ENCODE peak calls at places on chromosomes 11 and 22, in seven cellular contexts. P is gastrocnemius medialis; H is tibial artery; J is CD4-positive, CD25-positive, alpha-beta regulatory T cell; E is Peyer's patch; G is body of pancreas; B is thoracic aorta. M is an unnamed sample. For H3K4me1, the result is how much of the 10 kb centered on the place peaks cover.

GRCh38 chr11:1270476-1270875 is 39.0 kb downstream of the TOLLIP start:
- DNase-seq in H (no peak), B (no peak), E (no peak), G (no peak), J (no peak), P (no peak), M (no peak)

GRCh38 chr11:67442504-67443398 is 525 bp downstream of the CORO1B start:
- DNase-seq in J (no peak), P (no peak), H (no peak), B (no peak), G (no peak), E (no peak), M (no peak)

GRCh38 chr22:39999144-39999757 is 4.5 kb downstream of the FAM83F start:
- DNase-seq in B (no peak), E (peak), H (no peak), J (no peak), P (no peak), G (peak), M (no peak)

GRCh38 chr11:57321388-57321995 is 3.3 kb downstream of the TNKS1BP1 start:
- DNase-seq in G (peak), H (no peak), J (no peak), P (no peak), B (no peak), E (no peak), M (no peak)

GRCh38 chr11:32151036-32151435 is 60.2 kb downstream of the RCN1 start:
- DNase-seq in G (no peak), B (no peak), P (no peak), H (no peak), E (no peak), J (no peak), M (no peak)

GRCh38 chr11:85665756-85666155 is 827 bp upstream of the CREBZF start:
- DNase-seq in B (no peak), E (no peak), J (no peak), G (no peak), H (no peak), P (no peak), M (no peak)

GRCh38 chr22:24429411-24430365 is 2.3 kb downstream of the ADORA2A start:
- DNase-seq in G (peak), H (no peak), P (no peak), J (peak), B (no peak), E (peak), M (peak)

GRCh38 chr11:130999992-131000770 is 83.9 kb upstream of the SNX19 start:
- DNase-seq in P (no peak), G (no peak), B (no peak), J (no peak), H (no peak), E (no peak), M (no peak)

GRCh38 chr11:121106812-121107211 is 5.8 kb downstream of the TECTA start:
- DNase-seq in P (no peak), B (no peak), G (no peak), H (no peak), E (no peak), J (no peak), M (no peak)

GRCh38 chr11:20154381-20154780 is 5.9 kb downstream of the DBX1 start:
- DNase-seq in B (no peak), E (no peak), P (no peak), G (no peak), H (no peak), J (no peak), M (no peak)

GRCh38 chr11:16356057-16356750 is at the start of gene SOX6:
- DNase-seq in B (no peak), G (peak), E (no peak), J (no peak), H (no peak), P (no peak), M (no peak)

GRCh38 chr11:66360406-66361073 is 11.0 kb downstream of the SLC29A2 start:
- DNase-seq in B (no peak), E (no peak), J (no peak), H (no peak), P (no peak), G (no peak), M (no peak)

GRCh38 chr22:37430941-37431340 is 3.7 kb upstream of the ELFN2 start:
- DNase-seq in E (no peak), G (no peak), H (no peak), P (no peak), B (no peak), J (no peak), M (no peak)

GRCh38 chr22:45731041-45731797 is 59.6 kb downstream of the ATXN10 start:
- DNase-seq in H (no peak), B (no peak), G (no peak), E (no peak), J (no peak), P (no peak), M (no peak)

GRCh38 chr22:36425977-36426523 is 38.3 kb upstream of the MYH9 start:
- DNase-seq in E (no peak), B (no peak), J (no peak), G (no peak), H (no peak), P (peak), M (no peak)

GRCh38 chr22:47165998-47166397 is 403.5 kb downstream of the TBC1D22A start:
- DNase-seq in E (peak), J (no peak), B (no peak), H (peak), P (no peak), G (peak), M (no peak)

GRCh38 chr11:2796508-2797180 is 88.9 kb downstream of the CDKN1C start:
- DNase-seq in B (no peak), J (no peak), P (no peak), H (no peak), E (peak), G (no peak), M (no peak)

GRCh38 chr11:95487391-95487790 is 256.4 kb upstream of the SESN3 start:
- DNase-seq in P (no peak), J (no peak), E (no peak), B (no peak), G (no peak), H (no peak), M (peak)

GRCh38 chr11:130121430-130121978 is 38.1 kb upstream of the ST14 start:
- DNase-seq in P (no peak), H (no peak), G (no peak), B (no peak), J (no peak), E (no peak), M (peak)

GRCh38 chr11:9253086-9253485 is 12.1 kb downstream of the DENND5A start:
- DNase-seq in J (no peak), B (no peak), P (no peak), G (no peak), E (no peak), H (no peak), M (no peak)

GRCh38 chr22:30262917-30263741 is 3.5 kb downstream of the OSM start:
- DNase-seq in J (peak), G (peak), B (no peak), H (peak), E (peak), P (peak), M (peak)

GRCh38 chr11:102680945-102681344 is 24.6 kb downstream of the MMP27 start:
- DNase-seq in G (no peak), P (peak), J (no peak), H (no peak), B (no peak), E (no peak), M (no peak)

GRCh38 chr11:46845440-46845739 is 690 bp downstream of the CKAP5 start:
- DNase-seq in E (no peak), P (no peak), G (no peak), J (no peak), H (no peak), B (no peak), M (no peak)

GRCh38 chr11:114233755-114234154 is 62.4 kb upstream of the NNMT start:
- DNase-seq in E (no peak), B (no peak), H (no peak), J (no peak), P (no peak), G (no peak), M (no peak)

GRCh38 chr11:117096140-117096972 is 1.9 kb downstream of the SIK3 start:
- DNase-seq in B (no peak), J (peak), H (no peak), P (no peak), E (no peak), G (no peak), M (peak)

GRCh38 chr11:44538375-44539054 is 26.9 kb upstream of the CD82 start:
- DNase-seq in G (peak), H (peak), E (peak), P (peak), B (peak), J (peak), M (peak)

GRCh38 chr11:75273989-75274391 is 33.4 kb downstream of the TPBGL start:
- DNase-seq in B (no peak), H (peak), J (no peak), E (no peak), G (no peak), P (no peak), M (no peak)

GRCh38 chr22:26170795-26171194 is 1.5 kb downstream of the SEZ6L start:
- DNase-seq in G (peak), P (no peak), J (no peak), H (no peak), B (no peak), E (no peak), M (no peak)

GRCh38 chr22:37330200-37331033 is 48.1 kb downstream of the CYTH4 start:
- DNase-seq in G (peak), H (no peak), J (no peak), E (peak), P (no peak), B (no peak), M (peak)

GRCh38 chr11:86742436-86742805 is 57.9 kb upstream of the PRSS23 start:
- DNase-seq in J (no peak), E (no peak), G (no peak), B (no peak), H (no peak), P (no peak), M (no peak)

GRCh38 chr11:86743223-86744118 is 56.9 kb upstream of the PRSS23 start:
- DNase-seq in J (no peak), P (peak), E (no peak), G (peak), B (peak), H (peak), M (no peak)

GRCh38 chr11:86738615-86739014 is 61.7 kb upstream of the PRSS23 start:
- DNase-seq in P (no peak), H (no peak), B (no peak), G (no peak), J (no peak), E (no peak), M (no peak)

GRCh38 chr11:86741489-86742435 is 58.6 kb upstream of the PRSS23 start:
- DNase-seq in E (no peak), G (no peak), B (no peak), J (no peak), P (no peak), H (no peak), M (no peak)

DNA sequence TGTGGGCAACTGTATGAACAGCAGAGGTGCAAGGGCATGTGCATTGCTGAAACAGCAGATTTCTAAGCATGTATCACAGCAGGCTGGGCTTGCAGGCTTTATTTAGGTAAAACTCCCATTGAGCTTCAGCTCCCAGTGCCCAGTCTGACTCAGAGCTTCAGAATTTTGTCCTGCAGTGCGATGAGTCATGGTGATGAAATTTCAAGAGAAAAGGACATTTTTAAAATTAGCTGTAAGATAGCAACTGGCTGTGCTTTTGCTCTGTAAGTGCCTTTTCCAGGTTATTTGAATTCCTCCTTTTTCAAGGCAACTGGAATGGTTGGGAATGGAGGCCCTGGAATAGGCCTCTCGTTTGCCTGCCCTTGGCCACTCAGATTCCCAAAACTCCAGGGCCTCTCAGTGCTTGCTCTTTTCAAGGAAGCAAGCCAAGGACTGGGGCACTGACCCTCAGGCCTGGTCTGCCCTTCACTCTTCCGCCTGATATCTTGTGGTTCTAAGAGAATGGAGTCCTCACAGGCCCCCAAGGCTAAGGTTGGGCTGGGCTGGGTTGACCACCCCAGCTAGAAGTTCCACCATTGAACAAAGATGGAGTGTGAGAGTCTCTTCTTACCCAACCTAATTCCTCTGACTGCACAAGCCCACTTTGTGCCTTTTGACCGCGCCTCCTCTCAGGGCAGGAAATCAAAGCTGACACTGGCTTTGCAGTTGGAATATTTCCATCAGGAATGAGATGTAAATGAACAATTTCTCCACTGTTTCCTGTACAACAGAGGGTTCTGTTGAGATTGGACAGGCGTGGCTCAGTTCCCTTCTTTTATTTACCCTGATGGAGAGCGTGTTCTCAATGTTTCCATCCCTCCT is 59.5 kb upstream of the PRSS23 start:
- DNase-seq in E (no peak), B (peak), G (peak), H (peak), P (peak), J (no peak), M (no peak)
- H3K4me1 ChIP-seq in E (under half), B (half or more), G (under half), H (under half), P (under half), J (under half), M (under half)

GRCh38 chr11:111730871-111731591 is 35.2 kb downstream of the PPP2R1B start:
- DNase-seq in B (no peak), H (peak), G (peak), P (peak), E (no peak), J (no peak), M (no peak)
- H3K27ac ChIP-seq in B (peak), H (peak), G (peak), P (peak), E (peak), J (no peak), M (no peak)

DNA sequence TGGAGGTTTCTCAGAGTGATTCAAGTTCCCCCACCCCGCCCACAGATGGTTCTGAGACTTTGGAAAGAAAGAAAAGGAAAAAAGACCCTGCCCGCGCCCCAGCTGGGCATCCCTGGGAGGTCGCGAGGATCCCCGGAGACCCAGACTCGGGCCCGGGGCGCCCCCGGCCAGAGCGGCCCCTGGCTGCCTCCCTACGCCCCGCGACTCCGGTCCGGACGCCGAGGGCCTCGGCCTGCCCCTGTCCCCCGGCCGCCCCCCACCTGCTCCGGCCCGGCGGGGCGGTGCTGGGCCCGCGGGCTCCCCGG is 2.3 kb upstream of the AIFM3 start:
- DNase-seq in P (no peak), H (no peak), B (no peak), E (no peak), J (no peak), G (no peak), M (no peak)
- H3K4me1 ChIP-seq in P (under half), H (under half), B (under half), E (under half), J (under half), G (under half), M (under half)

GRCh38 chr11:12771875-12772274 is 97.7 kb downstream of the TEAD1 start:
- DNase-seq in E (no peak), J (no peak), G (no peak), H (no peak), P (no peak), B (no peak), M (no peak)

GRCh38 chr11:12770966-12771597 is 96.9 kb downstream of the TEAD1 start:
- DNase-seq in H (no peak), G (no peak), P (no peak), E (no peak), J (no peak), B (no peak), M (no peak)

GRCh38 chr11:12768731-12769673 is 94.8 kb downstream of the TEAD1 start:
- DNase-seq in G (no peak), P (peak), J (no peak), B (no peak), H (no peak), E (no peak), M (no peak)

GRCh38 chr11:12769834-12770345 is 95.7 kb downstream of the TEAD1 start:
- DNase-seq in E (no peak), J (no peak), G (no peak), B (no peak), H (no peak), P (no peak), M (no peak)

DNA sequence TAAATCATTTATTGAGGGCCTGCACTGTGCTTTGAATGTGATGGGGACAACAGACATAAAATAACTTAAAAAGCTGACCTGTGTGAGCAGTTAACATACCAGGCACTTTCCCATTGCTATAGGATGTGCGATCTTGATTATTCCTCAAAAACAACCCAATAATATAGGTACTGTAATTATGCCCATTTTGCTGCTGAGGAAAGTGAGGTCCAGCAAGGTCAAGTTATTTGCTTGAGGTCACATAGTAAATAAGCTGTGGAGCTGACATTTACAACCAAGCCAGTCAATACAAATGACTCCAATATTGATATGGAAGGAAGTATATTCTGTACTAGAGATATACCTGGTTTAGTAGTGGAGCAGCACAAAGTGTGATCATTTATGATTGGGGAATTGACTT is 96.2 kb downstream of the TEAD1 start:
- DNase-seq in J (no peak), B (no peak), H (no peak), E (no peak), G (no peak), P (no peak), M (no peak)
- H3K27ac ChIP-seq in J (no peak), B (no peak), H (no peak), E (no peak), G (no peak), P (peak), M (no peak)